ENCODE peak calls at places on chromosome 3, in eight cellular contexts. I is iPS DF 6.9; X is ascending aorta; K is IMR-90; A is fibroblast of lung; S is naive thymus-derived CD4-positive, alpha-beta T cell; D is HepG2; L is MM.1S. W is an unnamed sample. For H3K4me1 and H3K36me3, the result is how much of the 10 kb centered on the place peaks cover.

GRCh38 chr3:116886202-116886893 is 176.8 kb downstream of the TUSC7 start:
- DNase-seq in I (no peak), S (no peak), D (no peak), K (no peak), A (no peak), X (no peak), L (peak), W (no peak)

GRCh38 chr3:102106421-102107097 is 257.2 kb downstream of the NFKBIZ start:
- DNase-seq in D (no peak), L (no peak), A (peak), X (no peak), S (peak), I (no peak), K (peak), W (no peak)

GRCh38 chr3:186909078-186909853 is 21.1 kb upstream of the ST6GAL1 start:
- DNase-seq in D (peak), X (peak), A (no peak), I (no peak), S (peak), L (peak), K (no peak), W (no peak)

GRCh38 chr3:174439621-174440349 is 419.3 kb upstream of the NAALADL2 start:
- DNase-seq in L (no peak), S (no peak), I (no peak), X (peak), D (peak), A (peak), K (peak), W (no peak)

GRCh38 chr3:194322701-194323174 is 28.4 kb downstream of the CPN2 start:
- DNase-seq in L (no peak), X (no peak), K (peak), S (no peak), D (peak), A (peak), I (no peak), W (no peak)

GRCh38 chr3:34727700-34728099 is 911.6 kb upstream of the ARPP21 start:
- DNase-seq in X (no peak), A (no peak), D (peak), S (no peak), L (no peak), K (no peak), I (no peak), W (no peak)

GRCh38 chr3:110708166-110708565 is 363.4 kb upstream of the NECTIN3 start:
- DNase-seq in S (no peak), X (no peak), A (no peak), I (no peak), L (no peak), K (no peak), D (no peak), W (no peak)

GRCh38 chr3:166291510-166291909 is 454.3 kb upstream of the BCHE start:
- DNase-seq in I (no peak), A (no peak), S (no peak), L (peak), D (no peak), X (no peak), K (no peak), W (no peak)

GRCh38 chr3:23480981-23481380 is 277.9 kb downstream of the UBE2E2 start:
- DNase-seq in D (no peak), K (no peak), I (no peak), S (no peak), L (no peak), X (no peak), A (no peak), W (no peak)

GRCh38 chr3:62655319-62656063 is 219.7 kb downstream of the CADPS start:
- DNase-seq in D (no peak), A (no peak), S (no peak), K (no peak), I (no peak), X (no peak), L (no peak), W (no peak)

GRCh38 chr3:46472056-46472455 is 7.4 kb upstream of the LTF start:
- DNase-seq in I (no peak), D (no peak), L (no peak), A (no peak), K (no peak), S (no peak), X (no peak), W (no peak)

GRCh38 chr3:197256836-197257444 is 41.5 kb downstream of the DLG1 start:
- DNase-seq in S (peak), A (peak), I (no peak), D (peak), K (peak), L (peak), X (no peak), W (no peak)

GRCh38 chr3:105285653-105286241 is 81.0 kb upstream of the ALCAM start:
- DNase-seq in L (no peak), I (no peak), S (no peak), K (no peak), D (no peak), X (no peak), A (no peak), W (no peak)

GRCh38 chr3:51706788-51707731 is at the start of gene GRM2:
- DNase-seq in D (peak), I (peak), K (peak), A (peak), S (peak), X (peak), L (no peak), W (no peak)

GRCh38 chr3:38544926-38545325 is 48.8 kb downstream of the EXOG start:
- DNase-seq in I (no peak), D (no peak), A (no peak), L (no peak), S (no peak), X (peak), K (no peak), W (no peak)

GRCh38 chr3:149790265-149790664 is 2.1 kb downstream of the ANKUB1 start:
- DNase-seq in K (peak), L (no peak), D (no peak), I (no peak), X (no peak), A (no peak), S (no peak), W (no peak)

GRCh38 chr3:150384517-150385212 is 23.4 kb upstream of the TSC22D2 start:
- DNase-seq in S (peak), A (peak), I (no peak), L (peak), D (peak), K (peak), X (peak), W (no peak)

GRCh38 chr3:71585891-71586809 is 2.6 kb upstream of the FOXP1 start:
- DNase-seq in A (peak), L (peak), S (peak), X (no peak), I (no peak), D (no peak), K (peak), W (no peak)

GRCh38 chr3:169535584-169535983 is 127.9 kb downstream of the MECOM start:
- DNase-seq in S (no peak), I (no peak), L (no peak), X (no peak), D (no peak), A (no peak), K (no peak), W (no peak)

GRCh38 chr3:29311805-29312204 is 30.9 kb downstream of the RBMS3 start:
- DNase-seq in D (no peak), K (no peak), I (no peak), S (no peak), X (no peak), A (no peak), L (no peak), W (no peak)
- H3K4me1 ChIP-seq in D (under half), K (under half), I (under half), S (under half), X (under half), A (under half), L (under half), W (under half)

GRCh38 chr3:50333744-50334328 is 5.8 kb upstream of the TUSC2 start:
- DNase-seq in X (peak), L (no peak), I (no peak), K (peak), S (no peak), A (peak), D (no peak), W (no peak)
- H3K27ac ChIP-seq in X (peak), L (no peak), I (no peak), K (peak), S (peak), A (peak), D (peak), W (peak)

GRCh38 chr3:123934250-123934649 is 26.8 kb downstream of the CCDC14 start:
- DNase-seq in I (no peak), S (no peak), X (no peak), L (no peak), A (no peak), K (no peak), D (no peak), W (no peak)
- H3K36me3 ChIP-seq in I (under half), S (under half), X (under half), L (under half), A (under half), K (under half), D (under half), W (under half)

DNA sequence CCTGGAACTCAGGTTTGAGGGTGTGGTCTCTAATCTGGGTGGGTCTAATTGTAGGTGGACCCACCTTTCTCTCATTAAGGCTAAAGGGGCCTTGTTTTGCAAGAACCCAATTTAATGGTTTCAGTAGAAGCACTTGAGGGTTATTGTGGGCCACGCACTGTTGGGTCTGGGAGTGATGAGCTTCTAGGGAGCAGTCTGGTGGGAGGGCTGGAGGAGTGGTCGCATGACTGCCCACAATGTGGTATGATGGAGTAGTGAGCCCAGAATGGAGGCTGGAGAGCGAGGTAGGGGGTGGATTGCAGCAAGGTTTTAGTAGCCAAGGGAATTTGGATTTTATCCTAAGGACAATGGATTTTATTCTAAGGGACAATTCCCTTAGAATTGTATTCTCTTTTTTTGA is 2.7 kb downstream of the TATDN2 start:
- DNase-seq in I (no peak), D (no peak), L (no peak), A (no peak), S (no peak), K (no peak), X (no peak), W (no peak)
- H3K4me1 ChIP-seq in I (under half), D (half or more), L (under half), A (under half), S (under half), K (under half), X (under half), W (under half)

GRCh38 chr3:190494907-190495306 is 19.0 kb upstream of the IL1RAP start:
- DNase-seq in L (no peak), K (no peak), S (no peak), X (no peak), D (no peak), A (no peak), I (no peak), W (no peak)
- H3K27ac ChIP-seq in L (no peak), K (no peak), S (no peak), X (no peak), D (no peak), A (no peak), I (no peak), W (no peak)

GRCh38 chr3:49787536-49787935 is 1.2 kb upstream of the IP6K1 start:
- DNase-seq in K (no peak), S (no peak), I (no peak), L (no peak), A (no peak), X (peak), D (no peak), W (no peak)

GRCh38 chr3:49788056-49788455 is 1.7 kb upstream of the IP6K1 start:
- DNase-seq in A (no peak), D (no peak), K (no peak), X (peak), L (no peak), S (no peak), I (no peak), W (no peak)

GRCh38 chr3:49786357-49787181 is at the start of gene IP6K1:
- DNase-seq in S (peak), X (peak), K (peak), I (peak), L (peak), D (peak), A (peak), W (peak)

GRCh38 chr3:49787182-49787464 is 781 bp upstream of the IP6K1 start:
- DNase-seq in L (no peak), X (no peak), I (no peak), S (no peak), D (no peak), A (no peak), K (no peak), W (no peak)

DNA sequence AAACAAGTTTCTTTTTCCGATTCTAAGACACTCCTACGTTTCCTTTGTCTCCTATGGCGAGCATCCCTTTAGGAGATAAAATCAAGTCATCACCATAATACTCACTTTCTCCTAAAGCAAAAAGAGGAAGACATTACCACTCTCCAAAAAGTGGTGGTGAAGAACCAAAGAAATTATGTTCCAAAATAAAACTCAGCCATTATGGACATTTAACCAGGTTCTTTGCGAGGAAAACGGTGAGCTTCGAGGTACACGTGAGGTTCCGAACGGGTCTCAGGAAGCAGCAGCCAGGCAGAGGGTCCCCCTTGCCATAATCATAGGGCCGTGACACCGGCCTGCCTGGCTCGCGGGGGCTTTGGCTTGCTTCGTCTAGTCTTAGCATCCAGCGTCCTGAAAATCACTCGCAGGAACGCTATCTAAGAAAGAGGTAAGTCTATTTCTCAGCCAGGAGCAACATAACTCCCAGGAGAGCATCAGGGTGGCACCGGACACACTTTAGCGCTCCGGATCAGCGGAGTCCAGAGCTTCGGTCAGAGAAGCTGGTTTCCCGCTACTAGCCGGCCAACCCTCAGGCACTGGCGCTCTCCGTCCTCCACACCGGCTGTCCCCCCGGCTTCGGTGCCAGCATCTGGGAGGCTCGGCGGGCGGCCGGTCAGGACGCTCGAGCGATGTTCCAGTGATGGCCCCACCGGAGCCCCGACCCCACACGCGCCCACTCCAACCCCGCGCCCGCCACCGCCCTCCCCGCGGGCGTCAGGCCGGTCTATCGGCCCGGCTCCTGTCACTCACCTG is 581 bp downstream of the IP6K1 start:
- DNase-seq in S (peak), X (peak), K (peak), L (peak), I (no peak), A (peak), D (no peak), W (no peak)
- H3K36me3 ChIP-seq in S (under half), X (under half), K (under half), L (under half), I (under half), A (under half), D (under half), W (under half)

DNA sequence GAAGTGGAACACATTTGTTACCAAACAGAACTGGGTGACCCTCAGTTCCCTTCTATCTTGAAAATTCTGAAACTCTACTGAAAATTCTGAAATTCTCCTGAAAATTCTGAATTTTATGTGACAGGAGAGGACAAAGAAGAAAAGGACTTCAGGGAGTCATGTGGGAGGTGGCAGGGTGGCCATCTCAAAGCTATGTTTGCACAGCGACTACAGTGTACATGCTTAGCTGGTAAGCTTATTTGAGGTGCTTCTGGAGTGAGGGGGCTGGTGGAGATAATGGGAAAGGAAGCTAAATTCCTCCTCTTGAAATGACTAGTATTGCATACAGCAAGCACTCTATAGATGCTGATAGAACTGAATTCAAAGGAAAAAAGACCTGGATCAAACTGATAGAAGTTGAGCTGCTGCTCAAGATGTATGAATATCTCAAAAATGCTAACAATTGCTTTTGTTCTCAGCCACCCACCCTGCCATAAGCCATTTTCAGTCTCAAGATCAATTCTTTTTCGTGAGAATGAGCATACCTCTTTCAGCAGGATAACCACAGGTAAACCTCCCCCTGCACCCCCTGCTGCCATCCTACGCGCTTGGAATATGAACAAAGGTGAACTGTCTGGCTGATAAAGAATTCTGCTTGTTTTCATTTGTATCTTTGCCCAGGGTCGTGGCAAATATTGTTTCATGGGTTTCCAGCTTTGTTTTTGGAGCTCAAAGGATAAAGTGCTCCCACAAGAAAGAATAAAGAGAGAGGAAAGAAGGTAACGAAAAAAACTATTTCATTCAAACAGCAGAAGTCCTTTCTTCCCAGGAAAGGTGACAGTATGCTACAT is 16.6 kb upstream of the ARHGEF3 start:
- DNase-seq in S (no peak), A (no peak), X (no peak), D (peak), L (no peak), K (no peak), I (no peak), W (no peak)
- H3K4me1 ChIP-seq in S (under half), A (under half), X (under half), D (half or more), L (under half), K (under half), I (under half), W (under half)

DNA sequence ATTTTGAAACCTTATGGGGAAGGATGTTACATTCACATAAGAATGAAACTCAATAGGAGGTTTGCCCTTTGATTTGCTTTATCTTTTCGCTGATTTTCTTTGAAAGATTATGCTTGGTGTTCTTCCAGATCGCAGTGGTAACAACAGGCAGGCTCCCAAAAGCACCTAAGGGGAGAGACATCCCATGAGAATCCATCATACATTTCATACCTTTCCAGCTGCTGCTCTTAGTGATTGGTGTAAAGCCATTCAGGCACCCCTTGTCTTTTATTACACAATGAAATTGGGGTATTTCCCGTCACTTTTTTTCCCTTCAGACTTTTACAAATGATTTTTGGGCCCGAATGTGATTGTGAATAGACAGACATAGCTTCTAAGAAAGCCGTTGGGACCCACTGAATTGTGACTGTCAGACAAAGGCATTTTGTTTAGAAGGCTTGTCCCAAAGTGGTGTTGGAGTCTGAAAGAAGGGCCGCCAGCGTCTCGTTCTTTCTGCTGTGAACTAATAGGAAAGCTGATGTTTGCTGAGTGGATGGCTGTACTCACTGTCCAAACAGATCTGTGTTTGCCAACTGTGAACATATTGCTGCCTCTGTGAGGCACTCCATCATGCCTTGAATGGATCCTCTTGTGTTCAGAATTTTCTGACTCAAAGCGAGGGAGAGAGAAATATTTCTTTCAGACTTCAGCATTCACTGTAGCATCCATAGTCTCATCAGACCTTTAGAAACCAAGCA is 164.3 kb downstream of the FNDC3B start:
- DNase-seq in A (no peak), I (no peak), L (no peak), X (no peak), D (peak), S (no peak), K (no peak), W (no peak)
- H3K27ac ChIP-seq in A (peak), I (no peak), L (no peak), X (peak), D (peak), S (no peak), K (peak), W (peak)